ENCODE peak calls at places on chromosome 9, in eight cellular contexts. M, Y, B, I, E, H, X and K are unnamed samples.

GRCh38 chr9:37963936-37964739 is 60.2 kb upstream of the SLC25A51 start:
- DNase-seq in Y (peak; percentile 94), H (peak; percentile 77), B (peak; percentile 52), X (no peak), I (peak; percentile 98), M (peak; percentile 91), E (no peak), K (no peak)

GRCh38 chr9:8822667-8823025 is 1023.1 kb upstream of the DMAC1 start:
- DNase-seq in H (no peak), Y (no peak), M (no peak), I (no peak), E (no peak), X (no peak), B (no peak), K (no peak)

GRCh38 chr9:4581861-4582565 is 80.1 kb upstream of the PLPP6 start:
- DNase-seq in Y (no peak), X (no peak), B (no peak), I (no peak), E (no peak), H (no peak), M (no peak), K (no peak)

GRCh38 chr9:36018755-36019720 is 17.7 kb upstream of the RECK start:
- DNase-seq in Y (no peak), X (no peak), I (no peak), M (no peak), B (no peak), H (no peak), E (no peak), K (no peak)

GRCh38 chr9:125529589-125530515 is 177.2 kb downstream of the MAPKAP1 start:
- DNase-seq in M (no peak), B (no peak), H (no peak), X (no peak), I (no peak), Y (no peak), E (no peak), K (no peak)

GRCh38 chr9:101457003-101457402 is 21.4 kb upstream of the ALDOB start:
- DNase-seq in X (no peak), M (no peak), H (no peak), B (no peak), Y (no peak), E (no peak), I (no peak), K (no peak)

GRCh38 chr9:123789893-123790292 is 140.0 kb downstream of the DENND1A start:
- DNase-seq in X (no peak), B (no peak), Y (no peak), I (no peak), H (no peak), E (no peak), M (no peak), K (no peak)

GRCh38 chr9:99269429-99269828 is 47.3 kb downstream of the SEC61B start:
- DNase-seq in Y (peak; percentile 74), B (no peak), H (no peak), E (no peak), M (no peak), X (no peak), I (no peak), K (no peak)

GRCh38 chr9:88818495-88819201 is 172.6 kb upstream of the S1PR3 start:
- DNase-seq in B (no peak), X (no peak), M (no peak), H (no peak), Y (peak; percentile 36), I (peak; percentile 27), E (no peak), K (no peak)

GRCh38 chr9:94874316-94874715 is 147.8 kb downstream of the AOPEP start:
- DNase-seq in Y (peak; percentile 33), E (no peak), B (no peak), M (no peak), H (no peak), X (no peak), I (no peak), K (no peak)

GRCh38 chr9:121876212-121876611 is 216.9 kb downstream of the TTLL11 start:
- DNase-seq in H (no peak), Y (no peak), I (no peak), B (no peak), M (no peak), X (no peak), E (no peak), K (no peak)

GRCh38 chr9:88998911-88999310 is 7.6 kb downstream of the S1PR3 start:
- DNase-seq in I (no peak), X (no peak), B (no peak), H (no peak), Y (peak; percentile 15), M (no peak), E (peak; percentile 84), K (peak; percentile 83)

GRCh38 chr9:111868475-111868874 is 28.1 kb upstream of the UGCG start:
- DNase-seq in B (no peak), Y (no peak), M (no peak), I (no peak), H (no peak), E (no peak), X (no peak), K (no peak)
- TF ChIP-seq POLR2AphosphoS5 in B (no peak), Y (no peak), M (no peak), I (no peak), H (no peak), E (no peak), X (no peak), K (no peak)

GRCh38 chr9:131578778-131579504 is 33.6 kb downstream of the PRRT1B start:
- DNase-seq in X (no peak), B (peak; percentile 35), E (peak; percentile 58), I (no peak), H (no peak), Y (peak; percentile 50), M (no peak), K (peak; percentile 92)

GRCh38 chr9:131580358-131580757 is 35.0 kb downstream of the PRRT1B start:
- DNase-seq in H (no peak), I (no peak), B (no peak), Y (no peak), E (peak; percentile 52), M (no peak), X (no peak), K (no peak)

GRCh38 chr9:131577005-131578000 is 32.0 kb downstream of the PRRT1B start:
- DNase-seq in Y (no peak), M (no peak), B (no peak), H (no peak), X (no peak), E (no peak), I (no peak), K (no peak)

GRCh38 chr9:131578016-131578415 is 32.7 kb downstream of the PRRT1B start:
- DNase-seq in Y (no peak), M (no peak), I (no peak), H (no peak), X (no peak), E (no peak), B (no peak), K (no peak)

GRCh38 chr9:131579789-131580211 is 34.5 kb downstream of the PRRT1B start:
- DNase-seq in Y (no peak), I (no peak), H (no peak), M (no peak), E (no peak), B (no peak), X (no peak), K (no peak)
- H3K27ac ChIP-seq in Y (no peak overlapping the region), I (no peak overlapping the region), H (no peak overlapping the region), M (no peak overlapping the region), E (peak overlapping the region; percentile 19), B (no peak overlapping the region), X (no peak overlapping the region), K (peak overlapping the region; percentile 75)

GRCh38 chr9:68738346-68738745 is 33.3 kb downstream of the PIP5K1B start:
- DNase-seq in X (no peak), E (no peak), H (no peak), M (no peak), Y (no peak), B (no peak), I (no peak), K (no peak)

GRCh38 chr9:68740561-68740960 is 35.5 kb downstream of the PIP5K1B start:
- DNase-seq in I (no peak), E (no peak), X (no peak), Y (no peak), H (no peak), M (peak; percentile 45), B (peak; percentile 77), K (no peak)

GRCh38 chr9:68741234-68741633 is 36.2 kb downstream of the PIP5K1B start:
- DNase-seq in X (no peak), B (no peak), I (no peak), M (no peak), E (no peak), Y (no peak), H (no peak), K (no peak)

GRCh38 chr9:68741751-68742730 is 37.0 kb downstream of the PIP5K1B start:
- DNase-seq in B (no peak), I (no peak), H (no peak), X (no peak), M (no peak), Y (no peak), E (no peak), K (no peak)

GRCh38 chr9:68739631-68740174 is 34.7 kb downstream of the PIP5K1B start:
- DNase-seq in I (no peak), H (no peak), B (peak; percentile 66), M (no peak), X (no peak), Y (no peak), E (no peak), K (no peak)
- TF ChIP-seq POLR2AphosphoS5 in I (no peak), H (no peak), B (no peak), M (no peak), X (no peak), Y (no peak), E (no peak), K (no peak)

GRCh38 chr9:126587187-126588185 is 26.2 kb upstream of the LMX1B start:
- DNase-seq in H (peak; percentile 71), X (no peak), Y (peak; percentile 94), E (peak; percentile 74), M (no peak), B (no peak), I (peak; percentile 80), K (no peak)
- H3K27ac ChIP-seq in H (peak overlapping the region; percentile 45), X (no peak overlapping the region), Y (no peak overlapping the region), E (peak overlapping the region; percentile 47), M (no peak overlapping the region), B (no peak overlapping the region), I (peak overlapping the region; percentile 88), K (no peak overlapping the region)

DNA sequence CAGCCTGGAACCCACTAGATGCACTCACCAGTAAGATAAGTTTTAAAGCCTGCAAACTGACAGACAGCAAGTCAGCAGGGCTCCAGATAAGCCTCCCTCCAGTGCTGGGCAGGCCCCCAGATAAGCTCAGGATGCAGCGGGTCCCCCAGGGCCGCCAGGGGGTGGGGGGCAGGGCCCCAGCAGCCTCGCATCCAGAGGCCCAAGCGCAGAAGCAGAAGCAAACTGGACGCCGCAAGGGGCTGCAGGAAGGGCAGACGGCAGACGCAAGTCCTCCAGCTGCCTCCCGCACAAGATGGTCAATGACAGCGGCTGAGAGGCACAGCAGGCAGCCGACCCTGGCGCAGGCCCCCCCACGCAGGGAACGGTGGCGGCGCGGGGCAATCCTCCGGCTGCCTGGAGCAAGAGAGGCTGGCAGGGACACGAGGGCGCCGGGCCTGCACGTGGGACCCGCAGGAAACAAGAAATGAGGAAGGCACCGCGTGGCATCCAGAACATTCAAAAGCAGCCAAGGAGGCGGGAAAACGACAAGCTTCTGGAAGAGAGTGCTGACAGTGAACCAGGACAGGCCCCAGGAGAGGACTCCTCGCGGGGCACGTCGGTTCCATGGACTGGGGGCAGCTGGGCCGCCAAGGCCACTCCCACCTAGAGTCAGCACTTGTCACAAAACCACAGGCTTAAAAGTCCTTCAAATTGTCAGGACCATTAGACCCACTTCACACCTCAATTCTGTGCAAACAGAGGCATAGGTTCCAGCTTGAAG is 49.8 kb downstream of the ROR2 start:
- DNase-seq in E (peak; percentile 88), B (no peak), M (no peak), X (peak; percentile 92), Y (no peak), I (no peak), H (no peak), K (peak; percentile 70)
- TF ChIP-seq POLR2AphosphoS5 in E (peak; percentile 65), B (peak; percentile 12), M (no peak), X (peak; percentile 65), Y (no peak), I (no peak), H (no peak), K (peak; percentile 31)

GRCh38 chr9:76757274-76757673 is 7.0 kb upstream of the PCA3 start:
- DNase-seq in H (no peak), Y (no peak), E (no peak), I (no peak), X (no peak), B (no peak), M (no peak), K (no peak)
- H3K27ac ChIP-seq in H (no peak overlapping the region), Y (no peak overlapping the region), E (no peak overlapping the region), I (no peak overlapping the region), X (no peak overlapping the region), B (no peak overlapping the region), M (no peak overlapping the region), K (no peak overlapping the region)